ENCODE peak calls at places on chromosomes 6 and 20, in eight cellular contexts. One of them, this sample, is unnamed.

GRCh38 chr6:87291879-87292278 is 30.5 kb upstream of the SMIM8 start:
- DNase-seq in ureter: no peak
- DNase-seq in fibroblast of pulmonary artery: no peak
- DNase-seq in ecto neural progenitor cell: no peak
- DNase-seq in activated T-cell treated with anti-CD3 and anti-CD28 coated beads, Interleukin-2, amount 50 U/mL, for 72 hours: no peak
- DNase-seq in HFF-Myc: no peak
- DNase-seq in mesothelial cell of epicardium: no peak
- DNase-seq in T-helper 2 cell: no peak
- DNase-seq in this sample: no peak

GRCh38 chr20:675453-676314 is at the start of gene SCRT2:
- DNase-seq in ureter: peak; percentile 80
- DNase-seq in mesothelial cell of epicardium: peak; percentile 87
- DNase-seq in HFF-Myc: no peak
- DNase-seq in fibroblast of pulmonary artery: peak; percentile 71
- DNase-seq in ecto neural progenitor cell: peak; percentile 94
- DNase-seq in activated T-cell treated with anti-CD3 and anti-CD28 coated beads, Interleukin-2, amount 50 U/mL, for 72 hours: peak; percentile 72
- DNase-seq in T-helper 2 cell: peak; percentile 26
- DNase-seq in this sample: peak; percentile 92

GRCh38 chr6:129895692-129896091 is 34.6 kb upstream of the TMEM244 start:
- DNase-seq in T-helper 2 cell: no peak
- DNase-seq in ureter: no peak
- DNase-seq in fibroblast of pulmonary artery: no peak
- DNase-seq in HFF-Myc: no peak
- DNase-seq in activated T-cell treated with anti-CD3 and anti-CD28 coated beads, Interleukin-2, amount 50 U/mL, for 72 hours: no peak
- DNase-seq in ecto neural progenitor cell: no peak
- DNase-seq in mesothelial cell of epicardium: no peak
- DNase-seq in this sample: no peak

GRCh38 chr6:16473908-16474791 is 235.8 kb downstream of the GMPR start:
- DNase-seq in activated T-cell treated with anti-CD3 and anti-CD28 coated beads, Interleukin-2, amount 50 U/mL, for 72 hours: no peak
- DNase-seq in fibroblast of pulmonary artery: no peak
- DNase-seq in T-helper 2 cell: no peak
- DNase-seq in HFF-Myc: no peak
- DNase-seq in mesothelial cell of epicardium: no peak
- DNase-seq in ureter: no peak
- DNase-seq in ecto neural progenitor cell: no peak
- DNase-seq in this sample: no peak

GRCh38 chr6:22036267-22036666 is 260.6 kb downstream of the PRL start:
- DNase-seq in mesothelial cell of epicardium: no peak
- DNase-seq in fibroblast of pulmonary artery: peak; percentile 33
- DNase-seq in T-helper 2 cell: no peak
- DNase-seq in ecto neural progenitor cell: peak; percentile 50
- DNase-seq in ureter: peak; percentile 61
- DNase-seq in activated T-cell treated with anti-CD3 and anti-CD28 coated beads, Interleukin-2, amount 50 U/mL, for 72 hours: peak; percentile 6
- DNase-seq in HFF-Myc: no peak
- DNase-seq in this sample: no peak

GRCh38 chr6:163867518-163868292 is 453.2 kb downstream of the QKI start:
- DNase-seq in ureter: no peak
- DNase-seq in activated T-cell treated with anti-CD3 and anti-CD28 coated beads, Interleukin-2, amount 50 U/mL, for 72 hours: no peak
- DNase-seq in mesothelial cell of epicardium: no peak
- DNase-seq in ecto neural progenitor cell: no peak
- DNase-seq in fibroblast of pulmonary artery: no peak
- DNase-seq in T-helper 2 cell: no peak
- DNase-seq in HFF-Myc: no peak
- DNase-seq in this sample: no peak

GRCh38 chr6:51536728-51537127 is 550.7 kb downstream of the PKHD1 start:
- DNase-seq in HFF-Myc: no peak
- DNase-seq in activated T-cell treated with anti-CD3 and anti-CD28 coated beads, Interleukin-2, amount 50 U/mL, for 72 hours: no peak
- DNase-seq in ecto neural progenitor cell: no peak
- DNase-seq in ureter: no peak
- DNase-seq in mesothelial cell of epicardium: no peak
- DNase-seq in T-helper 2 cell: no peak
- DNase-seq in fibroblast of pulmonary artery: no peak
- DNase-seq in this sample: no peak

GRCh38 chr20:46347831-46348230 is 39.5 kb upstream of the CDH22 start:
- DNase-seq in T-helper 2 cell: no peak
- DNase-seq in mesothelial cell of epicardium: no peak
- DNase-seq in activated T-cell treated with anti-CD3 and anti-CD28 coated beads, Interleukin-2, amount 50 U/mL, for 72 hours: no peak
- DNase-seq in fibroblast of pulmonary artery: no peak
- DNase-seq in ureter: no peak
- DNase-seq in ecto neural progenitor cell: no peak
- DNase-seq in HFF-Myc: no peak
- DNase-seq in this sample: no peak

GRCh38 chr20:5658897-5659296 is 91.3 kb upstream of the SHLD1 start:
- DNase-seq in ecto neural progenitor cell: no peak
- DNase-seq in fibroblast of pulmonary artery: peak; percentile 97
- DNase-seq in T-helper 2 cell: no peak
- DNase-seq in mesothelial cell of epicardium: peak; percentile 23
- DNase-seq in ureter: peak; percentile 58
- DNase-seq in activated T-cell treated with anti-CD3 and anti-CD28 coated beads, Interleukin-2, amount 50 U/mL, for 72 hours: peak; percentile 73
- DNase-seq in HFF-Myc: no peak
- DNase-seq in this sample: no peak

GRCh38 chr6:158043586-158044524 is 62.2 kb downstream of the SYNJ2 start:
- DNase-seq in T-helper 2 cell: no peak
- DNase-seq in activated T-cell treated with anti-CD3 and anti-CD28 coated beads, Interleukin-2, amount 50 U/mL, for 72 hours: no peak
- DNase-seq in ureter: no peak
- DNase-seq in HFF-Myc: no peak
- DNase-seq in fibroblast of pulmonary artery: no peak
- DNase-seq in mesothelial cell of epicardium: no peak
- DNase-seq in ecto neural progenitor cell: no peak
- DNase-seq in this sample: no peak

GRCh38 chr6:82160255-82160990 is 87.1 kb downstream of the IBTK start:
- DNase-seq in fibroblast of pulmonary artery: no peak
- DNase-seq in ureter: no peak
- DNase-seq in ecto neural progenitor cell: no peak
- DNase-seq in mesothelial cell of epicardium: no peak
- DNase-seq in HFF-Myc: no peak
- DNase-seq in T-helper 2 cell: no peak
- DNase-seq in activated T-cell treated with anti-CD3 and anti-CD28 coated beads, Interleukin-2, amount 50 U/mL, for 72 hours: no peak
- DNase-seq in this sample: no peak

GRCh38 chr6:133415262-133415661 is 174.1 kb downstream of the EYA4 start:
- DNase-seq in T-helper 2 cell: no peak
- DNase-seq in mesothelial cell of epicardium: no peak
- DNase-seq in ecto neural progenitor cell: no peak
- DNase-seq in HFF-Myc: no peak
- DNase-seq in ureter: no peak
- DNase-seq in fibroblast of pulmonary artery: no peak
- DNase-seq in activated T-cell treated with anti-CD3 and anti-CD28 coated beads, Interleukin-2, amount 50 U/mL, for 72 hours: no peak
- DNase-seq in this sample: no peak

GRCh38 chr20:50659975-50660670 is 31.2 kb downstream of the RIPOR3 start:
- DNase-seq in HFF-Myc: no peak
- DNase-seq in ecto neural progenitor cell: no peak
- DNase-seq in ureter: no peak
- DNase-seq in T-helper 2 cell: no peak
- DNase-seq in fibroblast of pulmonary artery: no peak
- DNase-seq in mesothelial cell of epicardium: no peak
- DNase-seq in activated T-cell treated with anti-CD3 and anti-CD28 coated beads, Interleukin-2, amount 50 U/mL, for 72 hours: no peak
- DNase-seq in this sample: no peak

GRCh38 chr6:73233048-73233447 is 7.8 kb upstream of the KHDC1L start:
- DNase-seq in mesothelial cell of epicardium: no peak
- DNase-seq in ureter: no peak
- DNase-seq in fibroblast of pulmonary artery: no peak
- DNase-seq in ecto neural progenitor cell: no peak
- DNase-seq in HFF-Myc: no peak
- DNase-seq in T-helper 2 cell: no peak
- DNase-seq in activated T-cell treated with anti-CD3 and anti-CD28 coated beads, Interleukin-2, amount 50 U/mL, for 72 hours: no peak
- DNase-seq in this sample: no peak

GRCh38 chr20:50187403-50188051 is 3.1 kb upstream of the CEBPB start:
- DNase-seq in activated T-cell treated with anti-CD3 and anti-CD28 coated beads, Interleukin-2, amount 50 U/mL, for 72 hours: no peak
- DNase-seq in ureter: peak; percentile 58
- DNase-seq in mesothelial cell of epicardium: no peak
- DNase-seq in fibroblast of pulmonary artery: peak; percentile 49
- DNase-seq in ecto neural progenitor cell: no peak
- DNase-seq in HFF-Myc: no peak
- DNase-seq in T-helper 2 cell: no peak
- DNase-seq in this sample: no peak

GRCh38 chr6:36692220-36692619 is 5.4 kb upstream of the RAB44 start:
- DNase-seq in ureter: no peak
- DNase-seq in T-helper 2 cell: no peak
- DNase-seq in fibroblast of pulmonary artery: no peak
- DNase-seq in ecto neural progenitor cell: no peak
- DNase-seq in HFF-Myc: no peak
- DNase-seq in mesothelial cell of epicardium: no peak
- DNase-seq in activated T-cell treated with anti-CD3 and anti-CD28 coated beads, Interleukin-2, amount 50 U/mL, for 72 hours: peak; percentile 47
- DNase-seq in this sample: no peak

GRCh38 chr6:163513570-163514166 is 99.2 kb downstream of the QKI start:
- DNase-seq in T-helper 2 cell: no peak
- DNase-seq in fibroblast of pulmonary artery: no peak
- DNase-seq in ureter: no peak
- DNase-seq in ecto neural progenitor cell: no peak
- DNase-seq in HFF-Myc: no peak
- DNase-seq in mesothelial cell of epicardium: no peak
- DNase-seq in activated T-cell treated with anti-CD3 and anti-CD28 coated beads, Interleukin-2, amount 50 U/mL, for 72 hours: no peak
- DNase-seq in this sample: no peak

GRCh38 chr20:31821427-31821826 is 2.3 kb downstream of the MYLK2 start:
- DNase-seq in ecto neural progenitor cell: no peak
- DNase-seq in ureter: no peak
- DNase-seq in T-helper 2 cell: no peak
- DNase-seq in mesothelial cell of epicardium: no peak
- DNase-seq in fibroblast of pulmonary artery: no peak
- DNase-seq in HFF-Myc: no peak
- DNase-seq in activated T-cell treated with anti-CD3 and anti-CD28 coated beads, Interleukin-2, amount 50 U/mL, for 72 hours: no peak
- DNase-seq in this sample: no peak

GRCh38 chr6:14837435-14837834 is 408.4 kb upstream of the JARID2 start:
- DNase-seq in ureter: no peak
- DNase-seq in fibroblast of pulmonary artery: no peak
- DNase-seq in HFF-Myc: no peak
- DNase-seq in ecto neural progenitor cell: no peak
- DNase-seq in T-helper 2 cell: no peak
- DNase-seq in activated T-cell treated with anti-CD3 and anti-CD28 coated beads, Interleukin-2, amount 50 U/mL, for 72 hours: no peak
- DNase-seq in mesothelial cell of epicardium: no peak
- DNase-seq in this sample: no peak

GRCh38 chr6:137494281-137494966 is at the start of gene OLIG3:
- DNase-seq in ureter: no peak
- DNase-seq in HFF-Myc: no peak
- DNase-seq in mesothelial cell of epicardium: no peak
- DNase-seq in ecto neural progenitor cell: peak; percentile 59
- DNase-seq in T-helper 2 cell: no peak
- DNase-seq in fibroblast of pulmonary artery: no peak
- DNase-seq in activated T-cell treated with anti-CD3 and anti-CD28 coated beads, Interleukin-2, amount 50 U/mL, for 72 hours: peak; percentile 69
- DNase-seq in this sample: no peak

GRCh38 chr6:27592481-27593199 is 119.7 kb upstream of the ZNF184 start:
- DNase-seq in ecto neural progenitor cell: peak; percentile 83
- DNase-seq in fibroblast of pulmonary artery: peak; percentile 62
- DNase-seq in T-helper 2 cell: no peak
- DNase-seq in mesothelial cell of epicardium: no peak
- DNase-seq in ureter: no peak
- DNase-seq in HFF-Myc: peak; percentile 77
- DNase-seq in activated T-cell treated with anti-CD3 and anti-CD28 coated beads, Interleukin-2, amount 50 U/mL, for 72 hours: peak; percentile 60
- DNase-seq in this sample: no peak

GRCh38 chr20:51880188-51880587 is 77.9 kb upstream of the SALL4 start:
- DNase-seq in activated T-cell treated with anti-CD3 and anti-CD28 coated beads, Interleukin-2, amount 50 U/mL, for 72 hours: no peak
- DNase-seq in ureter: no peak
- DNase-seq in HFF-Myc: no peak
- DNase-seq in fibroblast of pulmonary artery: no peak
- DNase-seq in ecto neural progenitor cell: no peak
- DNase-seq in T-helper 2 cell: no peak
- DNase-seq in mesothelial cell of epicardium: no peak
- DNase-seq in this sample: no peak

GRCh38 chr6:26473429-26473757 is 15.6 kb downstream of the BTN2A1 start:
- DNase-seq in fibroblast of pulmonary artery: no peak
- DNase-seq in mesothelial cell of epicardium: no peak
- DNase-seq in ureter: no peak
- DNase-seq in T-helper 2 cell: no peak
- DNase-seq in ecto neural progenitor cell: no peak
- DNase-seq in activated T-cell treated with anti-CD3 and anti-CD28 coated beads, Interleukin-2, amount 50 U/mL, for 72 hours: no peak
- DNase-seq in HFF-Myc: no peak
- DNase-seq in this sample: no peak

GRCh38 chr6:31826793-31827285 is 699 bp upstream of the HSPA1B start:
- DNase-seq in mesothelial cell of epicardium: no peak
- DNase-seq in activated T-cell treated with anti-CD3 and anti-CD28 coated beads, Interleukin-2, amount 50 U/mL, for 72 hours: peak; percentile 62
- DNase-seq in HFF-Myc: peak; percentile 58
- DNase-seq in ureter: peak; percentile 90
- DNase-seq in ecto neural progenitor cell: no peak
- DNase-seq in T-helper 2 cell: peak; percentile 51
- DNase-seq in fibroblast of pulmonary artery: peak; percentile 92
- DNase-seq in this sample: no peak

This sample was measured in type B pancreatic cell.